ENCODE peak calls at places on chromosomes 11 and 22, in five cellular contexts. One of them, this sample, is unnamed.

GRCh38 chr22:38824587-38824986 is 19.2 kb downstream of the NPTXR start:
- DNase-seq in GM12878: no peak
- DNase-seq in A549: peak; percentile 49
- DNase-seq in endothelial cell of umbilical vein: peak; percentile 69
- DNase-seq in HepG2: peak; percentile 73
- DNase-seq in this sample: peak; percentile 78

GRCh38 chr11:46133119-46133518 is 11.9 kb upstream of the PHF21A start:
- DNase-seq in endothelial cell of umbilical vein: no peak
- DNase-seq in GM12878: no peak
- DNase-seq in A549: peak; percentile 35
- DNase-seq in HepG2: no peak
- DNase-seq in this sample: no peak

GRCh38 chr11:63549411-63549810 is 12.8 kb downstream of the PLAAT4 start:
- DNase-seq in A549: no peak
- DNase-seq in HepG2: no peak
- DNase-seq in endothelial cell of umbilical vein: no peak
- DNase-seq in GM12878: no peak
- DNase-seq in this sample: no peak

GRCh38 chr22:19663286-19663815 is 51.0 kb upstream of the SEPTIN5 start:
- DNase-seq in A549: no peak
- DNase-seq in GM12878: no peak
- DNase-seq in endothelial cell of umbilical vein: peak; percentile 94
- DNase-seq in HepG2: no peak
- DNase-seq in this sample: peak; percentile 71

GRCh38 chr11:1422981-1423380 is 33.2 kb downstream of the BRSK2 start:
- DNase-seq in A549: no peak
- DNase-seq in GM12878: no peak
- DNase-seq in HepG2: no peak
- DNase-seq in endothelial cell of umbilical vein: no peak
- DNase-seq in this sample: no peak

GRCh38 chr11:94303884-94304459 is 408 bp upstream of the IZUMO1R start:
- DNase-seq in A549: no peak
- DNase-seq in endothelial cell of umbilical vein: peak; percentile 18
- DNase-seq in HepG2: no peak
- DNase-seq in GM12878: no peak
- DNase-seq in this sample: no peak

GRCh38 chr11:78783301-78783700 is 208.6 kb upstream of the NARS2 start:
- DNase-seq in endothelial cell of umbilical vein: no peak
- DNase-seq in GM12878: no peak
- DNase-seq in A549: no peak
- DNase-seq in HepG2: no peak
- DNase-seq in this sample: no peak

GRCh38 chr22:28002863-28003565 is 84.0 kb upstream of the PITPNB start:
- DNase-seq in A549: no peak
- DNase-seq in endothelial cell of umbilical vein: no peak
- DNase-seq in GM12878: no peak
- DNase-seq in HepG2: no peak
- DNase-seq in this sample: peak; percentile 44

GRCh38 chr22:36327922-36328551 is 59.7 kb downstream of the MYH9 start:
- DNase-seq in HepG2: no peak
- DNase-seq in endothelial cell of umbilical vein: peak; percentile 54
- DNase-seq in GM12878: no peak
- DNase-seq in A549: no peak
- DNase-seq in this sample: no peak

GRCh38 chr11:34027516-34028406 is 23.8 kb upstream of the CAPRIN1 start:
- DNase-seq in HepG2: peak; percentile 63
- DNase-seq in A549: peak; percentile 35
- DNase-seq in GM12878: no peak
- DNase-seq in endothelial cell of umbilical vein: no peak
- DNase-seq in this sample: no peak

GRCh38 chr11:2420502-2421225 is 20.1 kb downstream of the TSSC4 start:
- DNase-seq in HepG2: peak; percentile 56
- DNase-seq in GM12878: no peak
- DNase-seq in A549: peak; percentile 69
- DNase-seq in endothelial cell of umbilical vein: peak; percentile 59
- DNase-seq in this sample: peak; percentile 82

GRCh38 chr11:122343247-122343646 is 227.2 kb upstream of the BLID start:
- DNase-seq in A549: no peak
- DNase-seq in GM12878: no peak
- DNase-seq in endothelial cell of umbilical vein: no peak
- DNase-seq in HepG2: no peak
- DNase-seq in this sample: no peak

GRCh38 chr22:46444390-46444854 is 93.0 kb downstream of the CELSR1 start:
- DNase-seq in GM12878: no peak
- DNase-seq in endothelial cell of umbilical vein: no peak
- DNase-seq in A549: peak; percentile 32
- DNase-seq in HepG2: peak; percentile 65
- DNase-seq in this sample: no peak

GRCh38 chr11:103825469-103825868 is 211.0 kb upstream of the DDI1 start:
- DNase-seq in HepG2: no peak
- DNase-seq in GM12878: no peak
- DNase-seq in endothelial cell of umbilical vein: no peak
- DNase-seq in A549: no peak
- DNase-seq in this sample: no peak

GRCh38 chr22:39148024-39148726 is 4.3 kb downstream of the CBX7 start:
- DNase-seq in HepG2: no peak
- DNase-seq in A549: no peak
- DNase-seq in GM12878: no peak
- DNase-seq in endothelial cell of umbilical vein: no peak
- DNase-seq in this sample: no peak

GRCh38 chr11:68855205-68855978 is 13.7 kb upstream of the CPT1A start:
- DNase-seq in GM12878: no peak
- DNase-seq in endothelial cell of umbilical vein: peak; percentile 88
- DNase-seq in A549: no peak
- DNase-seq in HepG2: no peak
- DNase-seq in this sample: peak; percentile 83

GRCh38 chr22:33299245-33299956 is 241.2 kb upstream of the SYN3 start:
- DNase-seq in HepG2: no peak
- DNase-seq in endothelial cell of umbilical vein: no peak
- DNase-seq in A549: no peak
- DNase-seq in GM12878: peak; percentile 95
- DNase-seq in this sample: peak; percentile 28

GRCh38 chr22:30947821-30948454 is 20.6 kb downstream of the MORC2 start:
- DNase-seq in HepG2: peak; percentile 26
- DNase-seq in GM12878: no peak
- DNase-seq in endothelial cell of umbilical vein: peak; percentile 63
- DNase-seq in A549: peak; percentile 46
- DNase-seq in this sample: peak; percentile 49

GRCh38 chr22:27800250-27801131 is 1.1 kb downstream of the MN1 start:
- DNase-seq in A549: no peak
- DNase-seq in GM12878: no peak
- DNase-seq in endothelial cell of umbilical vein: no peak
- DNase-seq in HepG2: no peak
- DNase-seq in this sample: no peak

GRCh38 chr22:45692549-45692948 is 20.9 kb downstream of the ATXN10 start:
- DNase-seq in A549: peak; percentile 60
- DNase-seq in GM12878: no peak
- DNase-seq in endothelial cell of umbilical vein: peak; percentile 79
- DNase-seq in HepG2: no peak
- DNase-seq in this sample: no peak

GRCh38 chr22:20748820-20749428 is 25.0 kb upstream of the SERPIND1 start:
- DNase-seq in A549: no peak
- DNase-seq in HepG2: no peak
- DNase-seq in endothelial cell of umbilical vein: peak; percentile 16
- DNase-seq in GM12878: peak; percentile 82
- DNase-seq in this sample: no peak

GRCh38 chr11:57513446-57513795 is 2.1 kb downstream of the SLC43A1 start:
- DNase-seq in endothelial cell of umbilical vein: no peak
- DNase-seq in A549: no peak
- DNase-seq in HepG2: no peak
- DNase-seq in GM12878: no peak
- DNase-seq in this sample: peak; percentile 62

GRCh38 chr11:68472778-68473177 is 12.2 kb downstream of the PPP6R3 start:
- DNase-seq in GM12878: no peak
- DNase-seq in endothelial cell of umbilical vein: no peak
- DNase-seq in HepG2: no peak
- DNase-seq in A549: no peak
- DNase-seq in this sample: no peak

GRCh38 chr11:100715163-100715792 is 28.2 kb downstream of the ARHGAP42 start:
- DNase-seq in A549: no peak
- DNase-seq in HepG2: no peak
- DNase-seq in endothelial cell of umbilical vein: no peak
- DNase-seq in GM12878: no peak
- DNase-seq in this sample: no peak

GRCh38 chr11:8839957-8840945 is 70.7 kb upstream of the AKIP1 start:
- DNase-seq in GM12878: no peak
- DNase-seq in HepG2: peak; percentile 35
- DNase-seq in endothelial cell of umbilical vein: peak; percentile 92
- DNase-seq in A549: no peak
- DNase-seq in this sample: no peak

GRCh38 chr11:65870706-65871681 is 1.6 kb downstream of the EFEMP2 start:
- DNase-seq in endothelial cell of umbilical vein: no peak
- DNase-seq in GM12878: no peak
- DNase-seq in A549: no peak
- DNase-seq in HepG2: no peak
- DNase-seq in this sample: peak; percentile 96

GRCh38 chr11:110763249-110764011 is 51.2 kb upstream of the ARHGAP20 start:
- DNase-seq in A549: no peak
- DNase-seq in GM12878: no peak
- DNase-seq in endothelial cell of umbilical vein: peak; percentile 72
- DNase-seq in HepG2: peak; percentile 3
- DNase-seq in this sample: no peak

GRCh38 chr22:29768052-29768680 is 997 bp downstream of the UQCR10 start:
- DNase-seq in HepG2: no peak
- DNase-seq in endothelial cell of umbilical vein: no peak
- DNase-seq in GM12878: no peak
- DNase-seq in A549: no peak
- DNase-seq in this sample: peak; percentile 19

GRCh38 chr11:125457814-125458343 is 38.2 kb downstream of the FEZ1 start:
- DNase-seq in endothelial cell of umbilical vein: peak; percentile 13
- DNase-seq in GM12878: no peak
- DNase-seq in A549: no peak
- DNase-seq in HepG2: peak; percentile 13
- DNase-seq in this sample: no peak

GRCh38 chr11:19241260-19242183 is 777 bp upstream of the E2F8 start:
- DNase-seq in GM12878: no peak
- DNase-seq in A549: peak; percentile 16
- DNase-seq in endothelial cell of umbilical vein: peak; percentile 8
- DNase-seq in HepG2: no peak
- DNase-seq in this sample: peak; percentile 83

GRCh38 chr22:37806409-37807338 is 1.1 kb upstream of the GCAT start:
- DNase-seq in HepG2: peak; percentile 34
- DNase-seq in GM12878: no peak
- DNase-seq in A549: peak; percentile 32
- DNase-seq in endothelial cell of umbilical vein: peak; percentile 44
- DNase-seq in this sample: peak; percentile 41

GRCh38 chr11:69518081-69518950 is 36.9 kb downstream of the LINC01488 start:
- DNase-seq in endothelial cell of umbilical vein: no peak
- DNase-seq in GM12878: no peak
- DNase-seq in A549: no peak
- DNase-seq in HepG2: no peak
- DNase-seq in this sample: no peak

GRCh38 chr11:120710354-120711187 is 199.0 kb downstream of the GRIK4 start:
- DNase-seq in GM12878: no peak
- DNase-seq in endothelial cell of umbilical vein: no peak
- DNase-seq in HepG2: peak; percentile 89
- DNase-seq in A549: no peak
- DNase-seq in this sample: peak; percentile 34

GRCh38 chr11:16382638-16383380 is 26.5 kb upstream of the SOX6 start:
- DNase-seq in endothelial cell of umbilical vein: no peak
- DNase-seq in HepG2: no peak
- DNase-seq in GM12878: no peak
- DNase-seq in A549: no peak
- DNase-seq in this sample: no peak
- TF ChIP-seq MAX in endothelial cell of umbilical vein: no peak
- TF ChIP-seq MAX in HepG2: no peak
- TF ChIP-seq MAX in GM12878: no peak
- TF ChIP-seq MAX in A549: no peak
- TF ChIP-seq MAX in this sample: no peak

DNA sequence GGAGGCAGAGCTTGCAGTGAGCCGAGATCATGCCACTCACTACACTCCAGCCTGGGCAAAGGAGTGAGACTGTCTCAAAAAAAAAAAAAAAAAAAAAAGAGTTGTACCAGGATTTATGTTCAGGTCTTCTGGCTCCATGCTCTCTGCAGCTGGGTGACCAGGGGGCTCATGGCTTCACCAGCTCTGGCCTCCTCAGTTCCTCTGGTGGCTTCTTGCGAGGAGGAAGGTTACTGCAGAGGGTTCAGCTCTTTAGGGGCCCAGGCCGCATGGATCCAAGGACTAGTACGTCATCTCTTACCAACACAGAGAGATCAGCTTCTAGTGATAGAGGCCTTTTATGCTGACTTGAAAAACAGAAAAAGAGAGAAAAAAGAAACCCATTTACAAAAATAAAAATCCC is 13.5 kb downstream of the ZBTB16 start:
- DNase-seq in A549: no peak
- DNase-seq in GM12878: no peak
- DNase-seq in endothelial cell of umbilical vein: no peak
- DNase-seq in HepG2: no peak
- DNase-seq in this sample: no peak
- TF ChIP-seq MYC in A549: no peak
- TF ChIP-seq MYC in GM12878: no peak
- TF ChIP-seq MYC in endothelial cell of umbilical vein: no peak
- TF ChIP-seq MYC in HepG2: no peak
- TF ChIP-seq MYC in this sample: no peak

GRCh38 chr22:23227380-23227779 is 47.1 kb downstream of the BCR start:
- DNase-seq in GM12878: no peak
- DNase-seq in endothelial cell of umbilical vein: no peak
- DNase-seq in A549: no peak
- DNase-seq in HepG2: no peak
- DNase-seq in this sample: no peak

GRCh38 chr22:23228503-23228902 is 48.2 kb downstream of the BCR start:
- DNase-seq in endothelial cell of umbilical vein: no peak
- DNase-seq in A549: no peak
- DNase-seq in HepG2: no peak
- DNase-seq in GM12878: no peak
- DNase-seq in this sample: no peak

GRCh38 chr22:23230348-23231068 is 50.2 kb downstream of the BCR start:
- DNase-seq in endothelial cell of umbilical vein: no peak
- DNase-seq in A549: no peak
- DNase-seq in GM12878: no peak
- DNase-seq in HepG2: no peak
- DNase-seq in this sample: no peak

GRCh38 chr22:23231471-23232093 is 51.3 kb downstream of the BCR start:
- DNase-seq in HepG2: no peak
- DNase-seq in endothelial cell of umbilical vein: no peak
- DNase-seq in A549: no peak
- DNase-seq in GM12878: no peak
- DNase-seq in this sample: no peak

GRCh38 chr22:23229646-23230045 is 49.3 kb downstream of the BCR start:
- DNase-seq in endothelial cell of umbilical vein: no peak
- DNase-seq in HepG2: no peak
- DNase-seq in GM12878: no peak
- DNase-seq in A549: no peak
- DNase-seq in this sample: no peak
- H3K4me3 ChIP-seq in endothelial cell of umbilical vein: no peak overlapping the region
- H3K4me3 ChIP-seq in HepG2: no peak overlapping the region
- H3K4me3 ChIP-seq in GM12878: no peak overlapping the region
- H3K4me3 ChIP-seq in A549: no peak overlapping the region
- H3K4me3 ChIP-seq in this sample: no peak overlapping the region

DNA sequence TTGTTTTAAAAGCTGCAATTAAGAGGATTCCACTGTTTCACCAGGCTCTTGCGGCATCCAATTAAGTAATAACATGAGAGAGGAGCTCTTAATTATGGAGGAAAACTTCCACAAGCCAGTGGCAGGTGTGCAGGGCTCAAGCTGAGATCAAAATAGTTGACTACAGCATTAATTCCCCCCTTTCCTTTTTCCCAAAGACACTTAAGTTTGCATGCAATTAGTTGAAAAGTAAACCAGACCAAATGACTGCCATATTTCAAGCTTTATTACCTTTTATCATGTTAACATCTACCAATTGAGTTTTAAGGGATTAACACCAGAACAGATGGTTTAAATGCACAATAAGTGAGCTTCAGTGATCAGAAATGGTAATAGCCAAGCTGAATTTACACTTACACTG is 32.1 kb downstream of the FAM168A start:
- DNase-seq in endothelial cell of umbilical vein: no peak
- DNase-seq in HepG2: no peak
- DNase-seq in GM12878: no peak
- DNase-seq in A549: no peak
- DNase-seq in this sample: no peak
- TF ChIP-seq MAX in endothelial cell of umbilical vein: no peak
- TF ChIP-seq MAX in HepG2: no peak
- TF ChIP-seq MAX in GM12878: no peak
- TF ChIP-seq MAX in A549: no peak
- TF ChIP-seq MAX in this sample: no peak

This sample was measured in NB4.